ENCODE peak calls at places on chromosomes 6 and 20, in nine cellular contexts. E is cardiac muscle cell, J is H1, I is cardiac fibroblast, L is pancreas, Q is stomach, M is lower lobe of right lung, Z is transverse colon, R is GM20000. T is an unnamed sample.

GRCh38 chr6:73644030-73644429 is 9.8 kb downstream of the SLC17A5 start:
- DNase-seq in J (no peak), M (no peak), E (no peak), Z (no peak), I (no peak), L (no peak), Q (no peak), R (no peak), T (no peak)

GRCh38 chr20:56826971-56827645 is 198.0 kb downstream of the TFAP2C start:
- DNase-seq in M (no peak), I (peak), Q (no peak), L (no peak), J (no peak), E (peak), R (no peak), Z (no peak), T (no peak)

GRCh38 chr6:125957845-125958244 is 1.3 kb downstream of the HINT3 start:
- DNase-seq in E (peak), Q (no peak), I (peak), R (no peak), Z (peak), L (peak), J (no peak), M (no peak), T (no peak)

GRCh38 chr6:156595481-156595880 is 181.7 kb upstream of the ARID1B start:
- DNase-seq in Q (no peak), J (no peak), M (no peak), L (no peak), E (no peak), R (no peak), I (no peak), Z (no peak), T (no peak)

GRCh38 chr20:53839423-53840176 is 230.8 kb downstream of the BCAS1 start:
- DNase-seq in M (peak), I (no peak), L (peak), E (no peak), R (peak), Q (peak), Z (peak), J (no peak), T (peak)

GRCh38 chr6:163679753-163680152 is 265.2 kb downstream of the QKI start:
- DNase-seq in L (no peak), E (peak), J (no peak), Z (no peak), R (no peak), Q (no peak), M (no peak), I (peak), T (no peak)

GRCh38 chr6:108946695-108947094 is 98.5 kb downstream of the ARMC2 start:
- DNase-seq in M (no peak), R (no peak), E (peak), Q (no peak), I (peak), Z (no peak), J (no peak), L (no peak), T (no peak)

GRCh38 chr6:44258921-44259320 is 1.6 kb upstream of the SLC35B2 start:
- DNase-seq in R (no peak), L (no peak), Z (no peak), E (no peak), J (no peak), Q (no peak), M (no peak), I (no peak), T (no peak)

GRCh38 chr20:41540459-41540858 is 77.7 kb downstream of the CHD6 start:
- DNase-seq in J (no peak), Z (no peak), R (no peak), L (no peak), Q (no peak), M (no peak), I (no peak), E (no peak), T (no peak)

GRCh38 chr6:15327271-15327670 is 81.4 kb downstream of the JARID2 start:
- DNase-seq in Q (peak), M (no peak), J (peak), R (peak), Z (peak), I (no peak), E (no peak), L (no peak), T (no peak)
- TF ChIP-seq CTCF in Q (no peak), M (no peak), J (no peak), R (peak), Z (no peak), I (peak), E (peak), L (no peak), T (peak)

GRCh38 chr6:90257486-90257738 is 39.2 kb downstream of the BACH2 start:
- DNase-seq in Q (no peak), I (no peak), Z (no peak), M (no peak), L (no peak), J (no peak), R (no peak), E (no peak), T (no peak)
- TF ChIP-seq CTCF in Q (no peak), I (no peak), Z (no peak), M (no peak), L (no peak), J (no peak), R (no peak), E (no peak), T (no peak)

GRCh38 chr6:167450631-167451030 is 125.7 kb downstream of the TTLL2 start:
- DNase-seq in M (no peak), J (no peak), I (no peak), Z (peak), E (no peak), R (no peak), L (no peak), Q (no peak), T (no peak)
- TF ChIP-seq CTCF in M (no peak), J (no peak), I (no peak), Z (no peak), E (no peak), R (no peak), L (no peak), Q (no peak), T (no peak)

GRCh38 chr20:44888226-44889103 is 3.0 kb downstream of the YWHAB start:
- DNase-seq in Z (no peak), L (no peak), R (no peak), M (no peak), Q (no peak), E (peak), J (no peak), I (peak), T (no peak)
- TF ChIP-seq CTCF in Z (peak), L (peak), R (no peak), M (peak), Q (no peak), E (peak), J (no peak), I (peak), T (no peak)

GRCh38 chr20:15491564-15491963 is 1081.7 kb downstream of the KIF16B start:
- DNase-seq in Q (peak), R (no peak), I (no peak), E (no peak), J (peak), Z (no peak), L (no peak), M (no peak), T (no peak)
- TF ChIP-seq CTCF in Q (peak), R (no peak), I (no peak), E (no peak), J (peak), Z (peak), L (no peak), M (peak), T (peak)

DNA sequence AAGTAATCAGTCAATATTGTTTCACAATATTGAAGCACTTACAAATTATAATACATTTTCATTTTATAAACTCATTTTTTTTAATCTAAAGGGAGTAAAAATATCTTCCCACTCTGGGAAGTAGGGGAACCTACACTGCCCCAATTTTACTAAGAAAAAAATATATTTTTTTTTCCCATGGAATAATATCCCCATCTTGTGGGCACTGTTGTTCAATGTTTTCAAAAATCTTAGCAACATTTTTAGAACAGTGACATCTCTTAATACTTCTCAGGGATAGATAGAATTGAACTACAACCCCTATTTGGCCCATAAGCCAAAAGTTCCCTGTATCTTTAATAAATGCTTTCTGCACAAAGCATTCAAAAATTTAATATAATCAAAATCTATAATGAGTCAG is 42.9 kb downstream of the ARHGAP18 start:
- DNase-seq in Q (no peak), I (peak), M (no peak), Z (no peak), E (peak), L (no peak), J (no peak), R (no peak), T (no peak)
- TF ChIP-seq CTCF in Q (no peak), I (peak), M (no peak), Z (no peak), E (peak), L (no peak), J (no peak), R (no peak), T (no peak)

T was measured in GM12864.